ENCODE peak calls at places on chromosomes 16 and 17, in five cellular contexts. Y is omental fat pad, X is foreskin fibroblast, Z is SK-N-SH, F is HCT116. L is an unnamed sample.

GRCh38 chr16:14579266-14579665 is 50.8 kb downstream of the PARN start:
- DNase-seq in Z (no peak), F (no peak), X (no peak), Y (no peak), L (no peak)

GRCh38 chr16:28279006-28279405 is 13.3 kb upstream of the SBK1 start:
- DNase-seq in Z (no peak), Y (no peak), F (no peak), X (no peak), L (no peak)

GRCh38 chr16:21134053-21134452 is 16.6 kb downstream of the DNAH3 start:
- DNase-seq in Y (no peak), F (no peak), X (no peak), Z (no peak), L (no peak)

GRCh38 chr17:48871551-48872351 is 20.8 kb upstream of the ATP5MC1 start:
- DNase-seq in X (no peak), Z (no peak), Y (no peak), F (no peak), L (no peak)

GRCh38 chr16:80804061-80804450 is 342 bp downstream of the CDYL2 start:
- DNase-seq in X (peak; percentile 81), Y (no peak), F (no peak), Z (no peak), L (peak; percentile 62)

GRCh38 chr17:81537856-81538555 is 9.8 kb downstream of the FSCN2 start:
- DNase-seq in Y (no peak), X (no peak), F (no peak), Z (no peak), L (no peak)

GRCh38 chr17:63475491-63476412 is 1.1 kb upstream of the ACE start:
- DNase-seq in Y (no peak), X (peak; percentile 25), Z (peak; percentile 65), F (no peak), L (no peak)

GRCh38 chr16:78816499-78817441 is 717.3 kb downstream of the WWOX start:
- DNase-seq in Z (no peak), Y (no peak), X (no peak), F (no peak), L (no peak)

GRCh38 chr16:88790312-88791150 is 5.5 kb upstream of the PIEZO1 start:
- DNase-seq in X (peak; percentile 68), F (no peak), Y (no peak), Z (no peak), L (no peak)

GRCh38 chr16:17836868-17837602 is 366.3 kb upstream of the XYLT1 start:
- DNase-seq in Z (no peak), Y (no peak), F (peak; percentile 54), X (peak; percentile 92), L (no peak)

GRCh38 chr16:59690216-59690615 is 956.1 kb upstream of the GOT2 start:
- DNase-seq in Y (no peak), X (no peak), Z (no peak), F (no peak), L (no peak)

GRCh38 chr16:397736-398332 is 835 bp downstream of the NME4 start:
- DNase-seq in X (peak; percentile 89), F (peak; percentile 28), Z (peak; percentile 81), Y (no peak), L (peak; percentile 58)

GRCh38 chr17:74213897-74214386 is 571 bp downstream of the TTYH2 start:
- DNase-seq in Y (no peak), Z (no peak), X (no peak), F (no peak), L (no peak)

GRCh38 chr16:56606688-56607618 is 1.4 kb upstream of the MT2A start:
- DNase-seq in X (peak; percentile 100), F (peak; percentile 75), Y (peak; percentile 82), Z (no peak), L (no peak)

GRCh38 chr16:69120096-69120664 is 12.2 kb downstream of the CHTF8 start:
- DNase-seq in Y (no peak), F (no peak), Z (no peak), X (no peak), L (no peak)

GRCh38 chr16:72783716-72784320 is 264.1 kb downstream of the ZFHX3 start:
- DNase-seq in X (peak; percentile 58), F (no peak), Z (no peak), Y (no peak), L (no peak)

GRCh38 chr17:40251576-40251975 is 32.5 kb downstream of the WIPF2 start:
- DNase-seq in Y (no peak), X (peak; percentile 87), Z (no peak), F (peak; percentile 78), L (no peak)

GRCh38 chr17:31400481-31400950 is 9.0 kb downstream of the RAB11FIP4 start:
- DNase-seq in Z (no peak), F (no peak), Y (no peak), X (no peak), L (no peak)

GRCh38 chr16:49440156-49441065 is 66.8 kb downstream of the C16orf78 start:
- DNase-seq in Z (peak; percentile 49), F (no peak), Y (no peak), X (no peak), L (no peak)

GRCh38 chr16:2964416-2965223 is 545 bp downstream of the KREMEN2 start:
- DNase-seq in Z (peak; percentile 95), Y (no peak), F (peak; percentile 76), X (no peak), L (peak; percentile 92)

GRCh38 chr17:73624496-73624988 is 19.7 kb downstream of the SDK2 start:
- DNase-seq in F (no peak), Z (no peak), X (no peak), Y (no peak), L (no peak)

GRCh38 chr16:27792486-27793275 is 242.7 kb downstream of the KATNIP start:
- DNase-seq in Z (no peak), F (no peak), Y (no peak), X (no peak), L (no peak)

GRCh38 chr16:87919681-87919994 is 16.7 kb downstream of the CA5A start:
- DNase-seq in Y (no peak), F (no peak), Z (no peak), X (no peak), L (no peak)

GRCh38 chr17:76796081-76796480 is 58.2 kb downstream of the MFSD11 start:
- DNase-seq in Z (no peak), X (no peak), Y (no peak), F (no peak), L (no peak)

GRCh38 chr17:76792348-76792747 is 54.4 kb downstream of the MFSD11 start:
- DNase-seq in F (no peak), X (no peak), Z (no peak), Y (no peak), L (no peak)

GRCh38 chr17:76797441-76797840 is 59.5 kb downstream of the MFSD11 start:
- DNase-seq in X (no peak), F (no peak), Z (no peak), Y (no peak), L (no peak)

GRCh38 chr17:76791053-76791980 is 53.4 kb downstream of the MFSD11 start:
- DNase-seq in Y (no peak), X (peak; percentile 69), F (no peak), Z (peak; percentile 62), L (peak; percentile 57)

DNA sequence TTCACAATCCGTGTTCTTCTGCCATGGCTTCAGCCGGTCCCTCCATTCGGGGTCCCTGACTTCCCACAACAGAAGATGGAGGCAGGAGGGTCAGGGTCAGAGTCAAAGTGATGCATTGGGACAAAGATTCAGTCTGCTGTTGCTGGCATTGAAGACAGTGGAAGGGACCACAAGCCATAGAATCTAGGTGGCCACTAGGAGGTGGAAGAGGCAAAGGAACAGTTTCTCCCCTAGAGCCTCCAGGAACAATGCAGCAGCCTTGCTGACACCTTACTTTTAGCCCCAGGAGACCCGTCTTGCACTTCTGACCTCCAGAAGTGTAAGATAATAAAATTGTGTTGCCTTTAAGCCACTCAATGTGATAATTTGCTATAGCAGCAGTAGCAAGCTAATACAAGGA is 55.9 kb downstream of the MFSD11 start:
- DNase-seq in Z (peak; percentile 61), Y (no peak), X (peak; percentile 67), F (peak; percentile 53), L (peak; percentile 37)
- TF ChIP-seq CTCF in Z (peak; percentile 58), Y (no peak), X (peak; percentile 56), F (peak; percentile 47), L (peak; percentile 10)

DNA sequence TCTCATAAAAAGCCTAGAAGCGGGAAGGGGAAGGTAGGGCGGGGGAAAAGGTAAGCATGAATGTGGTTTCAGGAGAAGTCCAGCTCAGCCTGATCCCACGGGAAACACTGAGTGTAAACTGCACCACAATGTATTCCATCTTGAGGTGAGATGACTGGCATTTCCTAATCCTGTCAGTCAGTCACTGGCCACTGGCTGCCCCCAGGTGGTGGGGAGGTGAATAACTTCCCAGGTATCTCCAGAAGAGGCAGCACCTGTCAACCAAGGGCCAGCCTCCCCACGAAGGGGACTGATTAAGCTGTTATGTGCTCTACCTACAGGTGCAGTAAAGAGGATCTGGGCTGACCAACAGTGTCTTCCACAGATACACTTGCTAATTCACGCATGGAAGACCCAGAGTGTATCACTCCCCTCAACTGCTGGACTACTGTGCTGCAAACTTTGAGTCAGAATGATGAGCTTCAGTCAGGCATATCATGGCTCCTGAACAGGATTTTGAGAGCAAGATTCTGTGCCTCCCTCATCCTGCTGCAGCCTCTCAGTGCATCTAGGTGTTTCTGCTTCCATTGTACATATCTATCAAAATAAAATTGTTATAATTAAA is 108.5 kb upstream of the CCL2 start:
- DNase-seq in Z (peak; percentile 64), Y (no peak), F (no peak), X (no peak), L (peak; percentile 51)
- TF ChIP-seq CTCF in Z (peak; percentile 46), Y (no peak), F (no peak), X (peak; percentile 5), L (peak; percentile 75)

DNA sequence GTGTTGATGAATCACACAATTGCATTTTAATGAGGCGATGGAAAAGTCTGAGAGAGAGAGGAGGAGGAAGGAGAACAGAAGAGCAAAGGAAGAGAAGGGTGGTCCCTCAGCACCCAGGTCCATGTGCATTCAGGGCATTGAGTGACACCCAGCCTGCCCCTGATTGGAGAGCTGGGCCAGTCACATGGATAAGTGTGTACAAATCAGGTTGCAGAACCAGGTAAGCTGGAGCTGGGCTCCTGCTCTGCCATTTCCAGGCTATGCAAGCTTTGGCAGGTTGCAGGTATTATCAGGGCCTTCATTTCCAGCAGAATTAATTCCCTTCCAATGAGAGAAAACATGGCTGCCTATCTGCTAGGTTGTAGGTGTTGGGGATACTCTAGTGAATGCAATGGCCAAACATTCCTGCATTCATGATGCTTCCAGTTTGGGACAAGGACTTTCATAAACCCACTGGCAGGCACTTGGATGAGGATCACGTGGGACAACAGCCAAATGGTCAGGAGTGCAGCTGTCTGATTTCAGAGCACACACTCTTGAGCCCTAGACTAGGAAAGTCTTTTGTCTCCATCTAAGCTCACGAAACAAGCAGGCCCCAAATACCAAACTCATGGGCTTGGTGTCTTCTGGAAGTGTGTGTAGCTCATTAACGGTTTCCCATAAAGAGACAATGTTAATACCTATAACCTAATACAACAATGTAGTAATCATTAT is 577.9 kb upstream of the CDH5 start:
- DNase-seq in F (no peak), Y (no peak), X (no peak), Z (no peak), L (no peak)
- TF ChIP-seq CTCF in F (no peak), Y (no peak), X (no peak), Z (no peak), L (no peak)

DNA sequence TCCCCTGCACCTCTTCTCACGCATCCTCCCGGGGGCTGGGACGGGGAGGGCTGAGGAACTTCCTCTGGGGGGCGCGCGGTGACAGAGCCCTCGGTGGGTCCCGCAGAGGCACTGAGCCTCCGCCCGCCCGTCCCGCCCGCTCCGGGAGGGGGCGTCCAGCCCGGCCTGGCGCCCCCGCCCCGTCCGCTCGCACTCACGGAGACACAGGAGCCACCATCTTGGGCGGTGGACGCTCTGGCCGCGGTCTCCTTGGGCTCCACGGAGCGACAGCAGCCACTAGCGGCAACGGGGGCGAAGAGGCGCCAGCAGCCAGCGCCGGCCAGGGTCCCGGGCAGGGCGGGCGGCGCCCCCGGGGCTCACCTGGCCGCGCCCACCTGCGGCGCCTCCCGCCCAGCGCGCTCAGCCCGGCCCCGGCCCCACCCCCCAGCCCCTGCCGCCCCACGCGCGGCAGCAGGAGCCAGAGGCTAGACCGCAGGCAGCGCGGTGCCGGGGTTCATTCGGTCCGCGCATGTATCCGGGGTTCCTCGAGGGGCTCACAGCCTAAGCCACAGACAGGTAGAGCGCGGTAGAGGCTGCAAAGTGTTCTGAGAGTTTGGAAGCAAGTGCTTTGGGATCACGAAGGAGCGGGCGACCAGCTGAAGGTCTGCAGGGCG is at the start of gene C17orf113:
- DNase-seq in X (peak; percentile 71), Z (peak; percentile 94), F (no peak), Y (no peak), L (peak; percentile 87)
- TF ChIP-seq CTCF in X (peak; percentile 12), Z (peak; percentile 27), F (peak; percentile 45), Y (no peak), L (peak; percentile 71)